ENCODE peak calls at places on chromosomes 5 and 9, in eight cellular contexts. One of them, this sample, is unnamed.

GRCh38 chr9:84754896-84755295 is 85.4 kb downstream of the NTRK2 start:
- DNase-seq in GDM1: no peak
- DNase-seq in caudate nucleus: no peak
- DNase-seq in epithelial cell of esophagus: no peak
- DNase-seq in 8988T: no peak
- DNase-seq in CD8-positive, alpha-beta memory T cell: no peak
- DNase-seq in T1000: peak
- DNase-seq in tibial nerve: no peak
- DNase-seq in this sample: no peak

GRCh38 chr5:145293716-145294115 is 541.4 kb downstream of the PRELID2 start:
- DNase-seq in GDM1: no peak
- DNase-seq in caudate nucleus: no peak
- DNase-seq in epithelial cell of esophagus: peak
- DNase-seq in 8988T: no peak
- DNase-seq in CD8-positive, alpha-beta memory T cell: no peak
- DNase-seq in T1000: no peak
- DNase-seq in tibial nerve: no peak
- DNase-seq in this sample: no peak

GRCh38 chr9:132154925-132155324 is 6.9 kb upstream of the NTNG2 start:
- DNase-seq in GDM1: no peak
- DNase-seq in caudate nucleus: no peak
- DNase-seq in epithelial cell of esophagus: no peak
- DNase-seq in 8988T: no peak
- DNase-seq in CD8-positive, alpha-beta memory T cell: no peak
- DNase-seq in T1000: no peak
- DNase-seq in tibial nerve: no peak
- DNase-seq in this sample: no peak

GRCh38 chr9:92726971-92727715 is 37.5 kb downstream of the BICD2 start:
- DNase-seq in GDM1: no peak
- DNase-seq in caudate nucleus: peak
- DNase-seq in epithelial cell of esophagus: no peak
- DNase-seq in 8988T: no peak
- DNase-seq in CD8-positive, alpha-beta memory T cell: no peak
- DNase-seq in T1000: no peak
- DNase-seq in tibial nerve: no peak
- DNase-seq in this sample: no peak

GRCh38 chr9:95854386-95855015 is 21.0 kb upstream of the ERCC6L2 start:
- DNase-seq in GDM1: no peak
- DNase-seq in caudate nucleus: no peak
- DNase-seq in epithelial cell of esophagus: peak
- DNase-seq in 8988T: no peak
- DNase-seq in CD8-positive, alpha-beta memory T cell: no peak
- DNase-seq in T1000: no peak
- DNase-seq in tibial nerve: no peak
- DNase-seq in this sample: no peak

GRCh38 chr5:170630226-170630625 is 126.4 kb downstream of the KCNIP1 start:
- DNase-seq in GDM1: no peak
- DNase-seq in caudate nucleus: no peak
- DNase-seq in epithelial cell of esophagus: no peak
- DNase-seq in 8988T: no peak
- DNase-seq in CD8-positive, alpha-beta memory T cell: no peak
- DNase-seq in T1000: no peak
- DNase-seq in tibial nerve: no peak
- DNase-seq in this sample: no peak

GRCh38 chr9:124782661-124783574 is 6.0 kb downstream of the OLFML2A start:
- DNase-seq in GDM1: no peak
- DNase-seq in caudate nucleus: no peak
- DNase-seq in epithelial cell of esophagus: no peak
- DNase-seq in 8988T: no peak
- DNase-seq in CD8-positive, alpha-beta memory T cell: no peak
- DNase-seq in T1000: no peak
- DNase-seq in tibial nerve: no peak
- DNase-seq in this sample: no peak

GRCh38 chr5:127014573-127014972 is 15.8 kb downstream of the MARCHF3 start:
- DNase-seq in GDM1: no peak
- DNase-seq in caudate nucleus: no peak
- DNase-seq in epithelial cell of esophagus: no peak
- DNase-seq in 8988T: no peak
- DNase-seq in CD8-positive, alpha-beta memory T cell: no peak
- DNase-seq in T1000: no peak
- DNase-seq in tibial nerve: no peak
- DNase-seq in this sample: no peak

GRCh38 chr9:106602354-106602753 is 260.6 kb upstream of the ZNF462 start:
- DNase-seq in GDM1: no peak
- DNase-seq in caudate nucleus: no peak
- DNase-seq in epithelial cell of esophagus: peak
- DNase-seq in 8988T: no peak
- DNase-seq in CD8-positive, alpha-beta memory T cell: no peak
- DNase-seq in T1000: no peak
- DNase-seq in tibial nerve: no peak
- DNase-seq in this sample: no peak

GRCh38 chr9:92658176-92658575 is 11.8 kb downstream of the IPPK start:
- DNase-seq in GDM1: no peak
- DNase-seq in caudate nucleus: no peak
- DNase-seq in epithelial cell of esophagus: no peak
- DNase-seq in 8988T: no peak
- DNase-seq in CD8-positive, alpha-beta memory T cell: no peak
- DNase-seq in T1000: no peak
- DNase-seq in tibial nerve: no peak
- DNase-seq in this sample: no peak

GRCh38 chr5:113358696-113359095 is 76.1 kb downstream of the TSSK1B start:
- DNase-seq in GDM1: no peak
- DNase-seq in caudate nucleus: no peak
- DNase-seq in epithelial cell of esophagus: no peak
- DNase-seq in 8988T: no peak
- DNase-seq in CD8-positive, alpha-beta memory T cell: no peak
- DNase-seq in T1000: no peak
- DNase-seq in tibial nerve: no peak
- DNase-seq in this sample: no peak

GRCh38 chr9:36788534-36788933 is 215.8 kb downstream of the MELK start:
- DNase-seq in GDM1: no peak
- DNase-seq in caudate nucleus: no peak
- DNase-seq in epithelial cell of esophagus: no peak
- DNase-seq in 8988T: no peak
- DNase-seq in CD8-positive, alpha-beta memory T cell: no peak
- DNase-seq in T1000: no peak
- DNase-seq in tibial nerve: no peak
- DNase-seq in this sample: no peak

GRCh38 chr9:100573655-100574260 is 4.1 kb upstream of the CAVIN4 start:
- DNase-seq in GDM1: no peak
- DNase-seq in caudate nucleus: no peak
- DNase-seq in epithelial cell of esophagus: no peak
- DNase-seq in 8988T: no peak
- DNase-seq in CD8-positive, alpha-beta memory T cell: no peak
- DNase-seq in T1000: no peak
- DNase-seq in tibial nerve: no peak
- DNase-seq in this sample: no peak

GRCh38 chr9:20693068-20693467 is 9.0 kb downstream of the FOCAD start:
- DNase-seq in GDM1: no peak
- DNase-seq in caudate nucleus: no peak
- DNase-seq in epithelial cell of esophagus: peak
- DNase-seq in 8988T: no peak
- DNase-seq in CD8-positive, alpha-beta memory T cell: no peak
- DNase-seq in T1000: no peak
- DNase-seq in tibial nerve: no peak
- DNase-seq in this sample: no peak

GRCh38 chr9:94084314-94084713 is at the start of gene PTPDC1:
- DNase-seq in GDM1: no peak
- DNase-seq in caudate nucleus: no peak
- DNase-seq in epithelial cell of esophagus: peak
- DNase-seq in 8988T: no peak
- DNase-seq in CD8-positive, alpha-beta memory T cell: no peak
- DNase-seq in T1000: no peak
- DNase-seq in tibial nerve: peak
- DNase-seq in this sample: no peak

GRCh38 chr9:114250235-114250568 is 72.7 kb upstream of the ORM1 start:
- DNase-seq in GDM1: no peak
- DNase-seq in caudate nucleus: peak
- DNase-seq in epithelial cell of esophagus: no peak
- DNase-seq in 8988T: no peak
- DNase-seq in CD8-positive, alpha-beta memory T cell: no peak
- DNase-seq in T1000: no peak
- DNase-seq in tibial nerve: peak
- DNase-seq in this sample: peak

GRCh38 chr5:149937610-149938009 is 7.0 kb downstream of the PDE6A start:
- DNase-seq in GDM1: no peak
- DNase-seq in caudate nucleus: no peak
- DNase-seq in epithelial cell of esophagus: peak
- DNase-seq in 8988T: no peak
- DNase-seq in CD8-positive, alpha-beta memory T cell: no peak
- DNase-seq in T1000: no peak
- DNase-seq in tibial nerve: no peak
- DNase-seq in this sample: no peak

GRCh38 chr5:128693779-128694178 is 155.7 kb upstream of the FBN2 start:
- DNase-seq in GDM1: no peak
- DNase-seq in caudate nucleus: no peak
- DNase-seq in epithelial cell of esophagus: peak
- DNase-seq in 8988T: no peak
- DNase-seq in CD8-positive, alpha-beta memory T cell: no peak
- DNase-seq in T1000: no peak
- DNase-seq in tibial nerve: no peak
- DNase-seq in this sample: no peak

GRCh38 chr5:146825033-146825432 is 53.5 kb downstream of the PPP2R2B start:
- DNase-seq in GDM1: no peak
- DNase-seq in caudate nucleus: no peak
- DNase-seq in epithelial cell of esophagus: peak
- DNase-seq in 8988T: no peak
- DNase-seq in CD8-positive, alpha-beta memory T cell: no peak
- DNase-seq in T1000: no peak
- DNase-seq in tibial nerve: no peak
- DNase-seq in this sample: peak

GRCh38 chr5:45385321-45386058 is 310.7 kb downstream of the HCN1 start:
- DNase-seq in GDM1: no peak
- DNase-seq in caudate nucleus: no peak
- DNase-seq in epithelial cell of esophagus: peak
- DNase-seq in 8988T: no peak
- DNase-seq in CD8-positive, alpha-beta memory T cell: no peak
- DNase-seq in T1000: peak
- DNase-seq in tibial nerve: no peak
- DNase-seq in this sample: no peak

GRCh38 chr9:76615149-76615548 is 149.1 kb upstream of the PCA3 start:
- DNase-seq in GDM1: peak
- DNase-seq in caudate nucleus: no peak
- DNase-seq in epithelial cell of esophagus: no peak
- DNase-seq in 8988T: no peak
- DNase-seq in CD8-positive, alpha-beta memory T cell: no peak
- DNase-seq in T1000: no peak
- DNase-seq in tibial nerve: no peak
- DNase-seq in this sample: no peak

GRCh38 chr9:77472646-77473045 is 175.5 kb downstream of the GNA14 start:
- DNase-seq in GDM1: no peak
- DNase-seq in caudate nucleus: no peak
- DNase-seq in epithelial cell of esophagus: no peak
- DNase-seq in 8988T: no peak
- DNase-seq in CD8-positive, alpha-beta memory T cell: no peak
- DNase-seq in T1000: no peak
- DNase-seq in tibial nerve: no peak
- DNase-seq in this sample: no peak

GRCh38 chr5:94645053-94645452 is 26.6 kb downstream of the SLF1 start:
- DNase-seq in GDM1: no peak
- DNase-seq in caudate nucleus: no peak
- DNase-seq in epithelial cell of esophagus: no peak
- DNase-seq in 8988T: no peak
- DNase-seq in CD8-positive, alpha-beta memory T cell: no peak
- DNase-seq in T1000: no peak
- DNase-seq in tibial nerve: no peak
- DNase-seq in this sample: no peak

GRCh38 chr5:1840741-1841521 is 39.7 kb downstream of the NDUFS6 start:
- DNase-seq in GDM1: no peak
- DNase-seq in caudate nucleus: no peak
- DNase-seq in epithelial cell of esophagus: no peak
- DNase-seq in 8988T: no peak
- DNase-seq in CD8-positive, alpha-beta memory T cell: no peak
- DNase-seq in T1000: no peak
- DNase-seq in tibial nerve: no peak
- DNase-seq in this sample: no peak

GRCh38 chr9:96599298-96599697 is 20.3 kb downstream of the CDC14B start:
- DNase-seq in GDM1: no peak
- DNase-seq in caudate nucleus: no peak
- DNase-seq in epithelial cell of esophagus: no peak
- DNase-seq in 8988T: no peak
- DNase-seq in CD8-positive, alpha-beta memory T cell: no peak
- DNase-seq in T1000: no peak
- DNase-seq in tibial nerve: no peak
- DNase-seq in this sample: no peak

GRCh38 chr9:106862115-106862945 is 636 bp upstream of the ZNF462 start:
- DNase-seq in GDM1: peak
- DNase-seq in caudate nucleus: peak
- DNase-seq in epithelial cell of esophagus: peak
- DNase-seq in 8988T: peak
- DNase-seq in CD8-positive, alpha-beta memory T cell: no peak
- DNase-seq in T1000: no peak
- DNase-seq in tibial nerve: peak
- DNase-seq in this sample: no peak

GRCh38 chr5:178483620-178484019 is 106.6 kb downstream of the COL23A1 start:
- DNase-seq in GDM1: peak
- DNase-seq in caudate nucleus: no peak
- DNase-seq in epithelial cell of esophagus: no peak
- DNase-seq in 8988T: no peak
- DNase-seq in CD8-positive, alpha-beta memory T cell: peak
- DNase-seq in T1000: no peak
- DNase-seq in tibial nerve: peak
- DNase-seq in this sample: peak

GRCh38 chr9:94865599-94866456 is 139.3 kb downstream of the AOPEP start:
- DNase-seq in GDM1: no peak
- DNase-seq in caudate nucleus: peak
- DNase-seq in epithelial cell of esophagus: no peak
- DNase-seq in 8988T: no peak
- DNase-seq in CD8-positive, alpha-beta memory T cell: no peak
- DNase-seq in T1000: no peak
- DNase-seq in tibial nerve: no peak
- DNase-seq in this sample: no peak

GRCh38 chr5:5511904-5512416 is 89.5 kb downstream of the ICE1 start:
- DNase-seq in GDM1: no peak
- DNase-seq in caudate nucleus: no peak
- DNase-seq in epithelial cell of esophagus: no peak
- DNase-seq in 8988T: no peak
- DNase-seq in CD8-positive, alpha-beta memory T cell: no peak
- DNase-seq in T1000: no peak
- DNase-seq in tibial nerve: no peak
- DNase-seq in this sample: no peak

GRCh38 chr9:104386425-104387069 is 117.5 kb upstream of the OR13F1 start:
- DNase-seq in GDM1: no peak
- DNase-seq in caudate nucleus: no peak
- DNase-seq in epithelial cell of esophagus: peak
- DNase-seq in 8988T: no peak
- DNase-seq in CD8-positive, alpha-beta memory T cell: no peak
- DNase-seq in T1000: no peak
- DNase-seq in tibial nerve: no peak
- DNase-seq in this sample: no peak

GRCh38 chr5:61486476-61486875 is 154.4 kb downstream of the ZSWIM6 start:
- DNase-seq in GDM1: no peak
- DNase-seq in caudate nucleus: no peak
- DNase-seq in epithelial cell of esophagus: no peak
- DNase-seq in 8988T: no peak
- DNase-seq in CD8-positive, alpha-beta memory T cell: no peak
- DNase-seq in T1000: no peak
- DNase-seq in tibial nerve: no peak
- DNase-seq in this sample: no peak

GRCh38 chr9:96460877-96461276 is 10.9 kb downstream of the HABP4 start:
- DNase-seq in GDM1: no peak
- DNase-seq in caudate nucleus: no peak
- DNase-seq in epithelial cell of esophagus: no peak
- DNase-seq in 8988T: no peak
- DNase-seq in CD8-positive, alpha-beta memory T cell: no peak
- DNase-seq in T1000: no peak
- DNase-seq in tibial nerve: no peak
- DNase-seq in this sample: no peak